ENCODE peak calls at places on chromosomes 6 and 20, in nine cellular contexts. One of them, this sample, is unnamed.

GRCh38 chr20:58546756-58547526 is 31.7 kb upstream of the APCDD1L start:
- DNase-seq in HFF-Myc: no peak
- DNase-seq in T-helper 1 cell: no peak
- DNase-seq in AG10803: no peak
- DNase-seq in activated naive CD4-positive, alpha-beta T cell treated with Interleukin-2 at 50 U/mL for 16 hours: no peak
- DNase-seq in renal cortical epithelial cell: no peak
- DNase-seq in coronary artery: no peak
- DNase-seq in activated CD4-positive, alpha-beta T cell treated with anti-CD3 and anti-CD28 coated beads, Interleukin-2, amount 50 U/mL, for 24 hours: no peak
- DNase-seq in EL: no peak
- DNase-seq in this sample: no peak

GRCh38 chr20:4038047-4038459 is 22.7 kb upstream of the RNF24 start:
- DNase-seq in HFF-Myc: peak
- DNase-seq in T-helper 1 cell: peak
- DNase-seq in AG10803: peak
- DNase-seq in activated naive CD4-positive, alpha-beta T cell treated with Interleukin-2 at 50 U/mL for 16 hours: peak
- DNase-seq in renal cortical epithelial cell: peak
- DNase-seq in coronary artery: no peak
- DNase-seq in activated CD4-positive, alpha-beta T cell treated with anti-CD3 and anti-CD28 coated beads, Interleukin-2, amount 50 U/mL, for 24 hours: peak
- DNase-seq in EL: peak
- DNase-seq in this sample: peak

GRCh38 chr20:49717693-49718092 is 4.0 kb upstream of the B4GALT5 start:
- DNase-seq in HFF-Myc: no peak
- DNase-seq in T-helper 1 cell: no peak
- DNase-seq in AG10803: no peak
- DNase-seq in activated naive CD4-positive, alpha-beta T cell treated with Interleukin-2 at 50 U/mL for 16 hours: no peak
- DNase-seq in renal cortical epithelial cell: no peak
- DNase-seq in coronary artery: no peak
- DNase-seq in activated CD4-positive, alpha-beta T cell treated with anti-CD3 and anti-CD28 coated beads, Interleukin-2, amount 50 U/mL, for 24 hours: no peak
- DNase-seq in EL: no peak
- DNase-seq in this sample: peak

GRCh38 chr6:55528624-55529023 is 50.4 kb downstream of the HMGCLL1 start:
- DNase-seq in HFF-Myc: peak
- DNase-seq in T-helper 1 cell: no peak
- DNase-seq in AG10803: peak
- DNase-seq in activated naive CD4-positive, alpha-beta T cell treated with Interleukin-2 at 50 U/mL for 16 hours: no peak
- DNase-seq in renal cortical epithelial cell: peak
- DNase-seq in coronary artery: no peak
- DNase-seq in activated CD4-positive, alpha-beta T cell treated with anti-CD3 and anti-CD28 coated beads, Interleukin-2, amount 50 U/mL, for 24 hours: no peak
- DNase-seq in EL: peak
- DNase-seq in this sample: peak

GRCh38 chr20:40687384-40688128 is 1.5 kb downstream of the MAFB start:
- DNase-seq in HFF-Myc: no peak
- DNase-seq in T-helper 1 cell: no peak
- DNase-seq in AG10803: peak
- DNase-seq in activated naive CD4-positive, alpha-beta T cell treated with Interleukin-2 at 50 U/mL for 16 hours: no peak
- DNase-seq in renal cortical epithelial cell: no peak
- DNase-seq in coronary artery: peak
- DNase-seq in activated CD4-positive, alpha-beta T cell treated with anti-CD3 and anti-CD28 coated beads, Interleukin-2, amount 50 U/mL, for 24 hours: no peak
- DNase-seq in EL: no peak
- DNase-seq in this sample: no peak

GRCh38 chr6:89035252-89036106 is 45.1 kb upstream of the PNRC1 start:
- DNase-seq in HFF-Myc: peak
- DNase-seq in T-helper 1 cell: no peak
- DNase-seq in AG10803: peak
- DNase-seq in activated naive CD4-positive, alpha-beta T cell treated with Interleukin-2 at 50 U/mL for 16 hours: no peak
- DNase-seq in renal cortical epithelial cell: peak
- DNase-seq in coronary artery: peak
- DNase-seq in activated CD4-positive, alpha-beta T cell treated with anti-CD3 and anti-CD28 coated beads, Interleukin-2, amount 50 U/mL, for 24 hours: no peak
- DNase-seq in EL: peak
- DNase-seq in this sample: peak

GRCh38 chr6:157644043-157644810 is 178.8 kb upstream of the SNX9 start:
- DNase-seq in HFF-Myc: no peak
- DNase-seq in T-helper 1 cell: no peak
- DNase-seq in AG10803: peak
- DNase-seq in activated naive CD4-positive, alpha-beta T cell treated with Interleukin-2 at 50 U/mL for 16 hours: peak
- DNase-seq in renal cortical epithelial cell: no peak
- DNase-seq in coronary artery: no peak
- DNase-seq in activated CD4-positive, alpha-beta T cell treated with anti-CD3 and anti-CD28 coated beads, Interleukin-2, amount 50 U/mL, for 24 hours: peak
- DNase-seq in EL: peak
- DNase-seq in this sample: no peak

GRCh38 chr6:30684386-30685156 is 1.9 kb downstream of the PPP1R18 start:
- DNase-seq in HFF-Myc: no peak
- DNase-seq in T-helper 1 cell: peak
- DNase-seq in AG10803: peak
- DNase-seq in activated naive CD4-positive, alpha-beta T cell treated with Interleukin-2 at 50 U/mL for 16 hours: peak
- DNase-seq in renal cortical epithelial cell: no peak
- DNase-seq in coronary artery: no peak
- DNase-seq in activated CD4-positive, alpha-beta T cell treated with anti-CD3 and anti-CD28 coated beads, Interleukin-2, amount 50 U/mL, for 24 hours: peak
- DNase-seq in EL: peak
- DNase-seq in this sample: no peak

GRCh38 chr6:56906752-56907151 is 48.2 kb upstream of the BEND6 start:
- DNase-seq in HFF-Myc: no peak
- DNase-seq in T-helper 1 cell: no peak
- DNase-seq in AG10803: peak
- DNase-seq in activated naive CD4-positive, alpha-beta T cell treated with Interleukin-2 at 50 U/mL for 16 hours: no peak
- DNase-seq in renal cortical epithelial cell: no peak
- DNase-seq in coronary artery: no peak
- DNase-seq in activated CD4-positive, alpha-beta T cell treated with anti-CD3 and anti-CD28 coated beads, Interleukin-2, amount 50 U/mL, for 24 hours: no peak
- DNase-seq in EL: peak
- DNase-seq in this sample: no peak

GRCh38 chr20:63958964-63959698 is 2.9 kb upstream of the UCKL1 start:
- DNase-seq in HFF-Myc: no peak
- DNase-seq in T-helper 1 cell: no peak
- DNase-seq in AG10803: no peak
- DNase-seq in activated naive CD4-positive, alpha-beta T cell treated with Interleukin-2 at 50 U/mL for 16 hours: no peak
- DNase-seq in renal cortical epithelial cell: no peak
- DNase-seq in coronary artery: no peak
- DNase-seq in activated CD4-positive, alpha-beta T cell treated with anti-CD3 and anti-CD28 coated beads, Interleukin-2, amount 50 U/mL, for 24 hours: no peak
- DNase-seq in EL: no peak
- DNase-seq in this sample: no peak

This sample was measured in LoVo.